ENCODE peak calls at places on chromosome 19, in seven cellular contexts. One of them, this sample, is unnamed.

GRCh38 chr19:648904-649733 is 9.4 kb downstream of the FGF22 start:
- DNase-seq in Karpas-422: no peak
- DNase-seq in GM23338: no peak
- DNase-seq in hepatocyte: no peak
- DNase-seq in GM23248: no peak
- DNase-seq in SK-N-SH: no peak
- DNase-seq in PC-9: no peak
- DNase-seq in this sample: no peak

GRCh38 chr19:4009990-4010807 is 2.7 kb downstream of the PIAS4 start:
- DNase-seq in GM23248: peak; percentile 24
- DNase-seq in Karpas-422: no peak
- DNase-seq in GM23338: no peak
- DNase-seq in SK-N-SH: peak; percentile 6
- DNase-seq in PC-9: no peak
- DNase-seq in hepatocyte: peak; percentile 21
- DNase-seq in this sample: no peak

GRCh38 chr19:43741075-43741840 is 13.5 kb downstream of the SMG9 start:
- DNase-seq in hepatocyte: no peak
- DNase-seq in GM23338: no peak
- DNase-seq in PC-9: no peak
- DNase-seq in SK-N-SH: no peak
- DNase-seq in Karpas-422: no peak
- DNase-seq in GM23248: no peak
- DNase-seq in this sample: no peak

GRCh38 chr19:43574424-43575155 is 737 bp downstream of the XRCC1 start:
- DNase-seq in GM23248: peak; percentile 60
- DNase-seq in PC-9: peak; percentile 13
- DNase-seq in GM23338: no peak
- DNase-seq in hepatocyte: no peak
- DNase-seq in Karpas-422: peak; percentile 55
- DNase-seq in SK-N-SH: no peak
- DNase-seq in this sample: no peak

GRCh38 chr19:11452814-11453335 is 17.4 kb downstream of the PRKCSH start:
- DNase-seq in SK-N-SH: peak; percentile 51
- DNase-seq in PC-9: no peak
- DNase-seq in hepatocyte: no peak
- DNase-seq in GM23338: no peak
- DNase-seq in GM23248: no peak
- DNase-seq in Karpas-422: no peak
- DNase-seq in this sample: no peak

GRCh38 chr19:4130635-4131438 is 6.9 kb upstream of the MAP2K2 start:
- DNase-seq in SK-N-SH: no peak
- DNase-seq in GM23338: no peak
- DNase-seq in hepatocyte: peak; percentile 76
- DNase-seq in GM23248: peak; percentile 71
- DNase-seq in Karpas-422: no peak
- DNase-seq in PC-9: peak; percentile 46
- DNase-seq in this sample: no peak

GRCh38 chr19:40599331-40600085 is 1.7 kb upstream of the LTBP4 start:
- DNase-seq in hepatocyte: no peak
- DNase-seq in SK-N-SH: no peak
- DNase-seq in PC-9: no peak
- DNase-seq in GM23248: no peak
- DNase-seq in Karpas-422: no peak
- DNase-seq in GM23338: peak; percentile 51
- DNase-seq in this sample: no peak

GRCh38 chr19:10112895-10113591 is 1.6 kb downstream of the P2RY11 start:
- DNase-seq in GM23248: peak; percentile 75
- DNase-seq in GM23338: peak; percentile 89
- DNase-seq in PC-9: no peak
- DNase-seq in Karpas-422: peak; percentile 90
- DNase-seq in hepatocyte: peak; percentile 68
- DNase-seq in SK-N-SH: peak; percentile 75
- DNase-seq in this sample: peak; percentile 73

GRCh38 chr19:4512070-4512469 is 6.2 kb downstream of the PLIN4 start:
- DNase-seq in GM23248: no peak
- DNase-seq in hepatocyte: no peak
- DNase-seq in PC-9: no peak
- DNase-seq in GM23338: no peak
- DNase-seq in SK-N-SH: no peak
- DNase-seq in Karpas-422: no peak
- DNase-seq in this sample: no peak

GRCh38 chr19:2711175-2711936 is 8.9 kb upstream of the GNG7 start:
- DNase-seq in hepatocyte: no peak
- DNase-seq in GM23338: no peak
- DNase-seq in PC-9: no peak
- DNase-seq in GM23248: peak; percentile 84
- DNase-seq in SK-N-SH: no peak
- DNase-seq in Karpas-422: no peak
- DNase-seq in this sample: peak; percentile 48

GRCh38 chr19:6209233-6209632 is 70.5 kb downstream of the MLLT1 start:
- DNase-seq in Karpas-422: no peak
- DNase-seq in GM23248: no peak
- DNase-seq in GM23338: no peak
- DNase-seq in PC-9: no peak
- DNase-seq in SK-N-SH: no peak
- DNase-seq in hepatocyte: no peak
- DNase-seq in this sample: no peak

GRCh38 chr19:45443462-45444317 is 20.0 kb upstream of the ERCC1 start:
- DNase-seq in SK-N-SH: peak; percentile 97
- DNase-seq in GM23338: peak; percentile 99
- DNase-seq in hepatocyte: peak; percentile 98
- DNase-seq in GM23248: peak; percentile 97
- DNase-seq in Karpas-422: peak; percentile 95
- DNase-seq in PC-9: peak; percentile 99
- DNase-seq in this sample: peak; percentile 43

GRCh38 chr19:49282184-49282583 is 42.8 kb downstream of the SLC6A16 start:
- DNase-seq in GM23338: no peak
- DNase-seq in SK-N-SH: no peak
- DNase-seq in GM23248: no peak
- DNase-seq in PC-9: no peak
- DNase-seq in hepatocyte: no peak
- DNase-seq in Karpas-422: no peak
- DNase-seq in this sample: no peak

GRCh38 chr19:47186337-47187022 is 44.5 kb downstream of the BBC3 start:
- DNase-seq in GM23338: no peak
- DNase-seq in GM23248: no peak
- DNase-seq in hepatocyte: no peak
- DNase-seq in Karpas-422: no peak
- DNase-seq in PC-9: no peak
- DNase-seq in SK-N-SH: peak; percentile 41
- DNase-seq in this sample: no peak

GRCh38 chr19:36111200-36111539 is 227 bp downstream of the OVOL3 start:
- DNase-seq in SK-N-SH: no peak
- DNase-seq in GM23248: no peak
- DNase-seq in PC-9: no peak
- DNase-seq in GM23338: no peak
- DNase-seq in Karpas-422: no peak
- DNase-seq in hepatocyte: no peak
- DNase-seq in this sample: no peak

GRCh38 chr19:35048911-35049411 is 7.4 kb downstream of the HPN start:
- DNase-seq in Karpas-422: no peak
- DNase-seq in PC-9: peak; percentile 38
- DNase-seq in GM23248: no peak
- DNase-seq in SK-N-SH: no peak
- DNase-seq in GM23338: no peak
- DNase-seq in hepatocyte: peak; percentile 3
- DNase-seq in this sample: no peak

DNA sequence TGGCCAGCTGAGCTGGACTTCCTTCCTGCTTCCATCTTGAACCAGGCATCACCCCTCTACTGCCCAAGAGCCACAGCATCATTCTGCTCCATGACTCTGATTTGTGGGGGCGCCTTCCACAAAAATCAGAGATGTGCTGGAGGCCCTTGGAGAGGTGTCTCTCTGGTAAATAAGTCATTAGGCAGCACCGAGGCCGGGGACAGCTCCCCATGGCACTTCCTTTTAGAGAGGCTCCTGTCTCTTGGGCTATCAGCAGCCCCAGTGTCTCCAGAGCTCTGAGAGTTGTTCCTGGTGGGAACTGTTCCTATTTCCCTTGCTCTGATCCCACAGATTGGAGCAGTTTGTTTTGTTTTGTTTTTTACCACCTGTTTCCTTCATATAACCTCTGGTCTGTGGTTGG is 19.9 kb downstream of the NWD1 start:
- DNase-seq in PC-9: no peak
- DNase-seq in GM23248: peak; percentile 13
- DNase-seq in SK-N-SH: no peak
- DNase-seq in Karpas-422: peak; percentile 44
- DNase-seq in GM23338: peak; percentile 65
- DNase-seq in hepatocyte: no peak
- DNase-seq in this sample: no peak
- H3K9me2 ChIP-seq in PC-9: no peaks in the 10 kb centered on the region
- H3K9me2 ChIP-seq in GM23248: no peaks in the 10 kb centered on the region
- H3K9me2 ChIP-seq in SK-N-SH: no peaks in the 10 kb centered on the region
- H3K9me2 ChIP-seq in Karpas-422: no peaks in the 10 kb centered on the region
- H3K9me2 ChIP-seq in GM23338: no peaks in the 10 kb centered on the region
- H3K9me2 ChIP-seq in hepatocyte: no peaks in the 10 kb centered on the region
- H3K9me2 ChIP-seq in this sample: no peaks in the 10 kb centered on the region

GRCh38 chr19:41921280-41922219 is 6.7 kb downstream of the ERFL start:
- DNase-seq in hepatocyte: no peak
- DNase-seq in GM23338: no peak
- DNase-seq in PC-9: no peak
- DNase-seq in SK-N-SH: no peak
- DNase-seq in Karpas-422: peak; percentile 51
- DNase-seq in GM23248: no peak
- DNase-seq in this sample: no peak

GRCh38 chr19:41922585-41922984 is 5.7 kb downstream of the ERFL start:
- DNase-seq in SK-N-SH: no peak
- DNase-seq in PC-9: no peak
- DNase-seq in hepatocyte: no peak
- DNase-seq in Karpas-422: no peak
- DNase-seq in GM23248: no peak
- DNase-seq in GM23338: no peak
- DNase-seq in this sample: no peak

GRCh38 chr19:41922220-41922576 is 6.1 kb downstream of the ERFL start:
- DNase-seq in GM23248: no peak
- DNase-seq in hepatocyte: no peak
- DNase-seq in Karpas-422: no peak
- DNase-seq in SK-N-SH: no peak
- DNase-seq in GM23338: no peak
- DNase-seq in PC-9: no peak
- DNase-seq in this sample: no peak

GRCh38 chr19:41924151-41925145 is 3.8 kb downstream of the ERFL start:
- DNase-seq in GM23248: no peak
- DNase-seq in Karpas-422: no peak
- DNase-seq in SK-N-SH: no peak
- DNase-seq in GM23338: peak; percentile 0
- DNase-seq in PC-9: no peak
- DNase-seq in hepatocyte: no peak
- DNase-seq in this sample: no peak

DNA sequence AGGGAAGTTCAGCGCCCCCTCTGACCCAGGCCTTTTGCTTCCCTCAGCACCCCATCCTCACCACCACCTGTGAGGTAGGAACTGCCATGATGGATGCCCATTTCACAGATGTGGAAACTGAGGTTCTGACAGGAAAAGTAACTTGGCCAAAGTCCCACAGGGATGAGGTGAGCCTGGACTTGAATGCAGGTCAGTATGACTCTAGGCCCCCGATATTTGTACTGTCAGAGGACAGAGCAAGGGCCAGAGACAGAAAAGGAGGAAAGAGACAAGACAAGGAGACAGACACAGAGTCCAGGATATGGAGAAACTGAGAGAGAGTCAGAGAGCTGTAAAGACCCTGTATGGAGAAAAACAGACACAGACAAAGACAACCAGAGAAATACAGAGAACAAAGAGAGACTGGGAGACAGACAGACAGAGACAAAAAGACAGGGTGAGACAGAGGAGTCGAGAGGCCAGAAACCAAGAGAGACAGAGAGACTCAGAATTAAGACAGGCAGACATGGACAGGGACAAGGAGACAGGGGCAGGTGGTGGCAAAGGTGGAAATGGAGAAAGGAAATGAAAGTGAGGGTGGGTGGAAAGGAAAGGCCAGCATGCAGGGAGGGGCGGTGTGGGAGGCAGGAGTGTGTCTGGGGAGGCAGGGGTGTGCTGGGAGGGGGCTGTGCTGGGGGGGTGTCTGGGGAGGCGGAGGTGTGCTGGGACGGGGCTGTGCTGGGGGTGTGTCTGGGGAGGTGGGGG is 5.0 kb downstream of the ERFL start:
- DNase-seq in SK-N-SH: no peak
- DNase-seq in GM23248: no peak
- DNase-seq in hepatocyte: no peak
- DNase-seq in PC-9: no peak
- DNase-seq in Karpas-422: no peak
- DNase-seq in GM23338: no peak
- DNase-seq in this sample: no peak
- H3K9me2 ChIP-seq in SK-N-SH: no peaks in the 10 kb centered on the region
- H3K9me2 ChIP-seq in GM23248: no peaks in the 10 kb centered on the region
- H3K9me2 ChIP-seq in hepatocyte: no peaks in the 10 kb centered on the region
- H3K9me2 ChIP-seq in PC-9: no peaks in the 10 kb centered on the region
- H3K9me2 ChIP-seq in Karpas-422: no peaks in the 10 kb centered on the region
- H3K9me2 ChIP-seq in GM23338: no peaks in the 10 kb centered on the region
- H3K9me2 ChIP-seq in this sample: no peaks in the 10 kb centered on the region

DNA sequence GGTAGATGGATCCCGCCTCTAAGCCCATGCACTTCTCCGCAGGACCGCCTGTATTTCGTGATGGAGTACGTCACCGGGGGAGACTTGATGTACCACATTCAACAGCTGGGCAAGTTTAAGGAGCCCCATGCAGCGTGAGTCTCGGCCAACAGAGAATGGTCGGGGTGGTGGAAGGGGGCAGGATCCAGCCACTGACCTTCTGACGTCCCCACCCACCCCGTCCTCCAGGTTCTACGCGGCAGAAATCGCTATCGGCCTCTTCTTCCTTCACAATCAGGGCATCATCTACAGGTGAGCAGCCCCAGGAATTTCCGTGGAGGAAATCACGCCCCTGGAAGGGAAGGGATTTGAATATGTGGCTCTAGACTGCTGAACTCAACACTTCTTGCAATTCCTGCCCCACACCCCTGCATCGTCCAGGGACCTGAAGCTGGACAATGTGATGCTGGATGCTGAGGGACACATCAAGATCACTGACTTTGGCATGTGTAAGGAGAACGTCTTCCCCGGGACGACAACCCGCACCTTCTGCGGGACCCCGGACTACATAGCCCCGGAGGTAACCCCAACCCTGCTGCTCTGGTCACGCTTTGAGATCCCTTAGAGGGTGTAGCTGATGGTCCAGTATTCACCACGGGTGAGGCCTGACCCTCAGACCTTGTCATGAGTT is 8.8 kb upstream of the CACNG7 start:
- DNase-seq in hepatocyte: peak; percentile 1
- DNase-seq in GM23338: no peak
- DNase-seq in Karpas-422: no peak
- DNase-seq in SK-N-SH: no peak
- DNase-seq in PC-9: no peak
- DNase-seq in GM23248: no peak
- DNase-seq in this sample: no peak
- H3K9me2 ChIP-seq in hepatocyte: no peaks in the 10 kb centered on the region
- H3K9me2 ChIP-seq in GM23338: no peaks in the 10 kb centered on the region
- H3K9me2 ChIP-seq in Karpas-422: no peaks in the 10 kb centered on the region
- H3K9me2 ChIP-seq in SK-N-SH: no peaks in the 10 kb centered on the region
- H3K9me2 ChIP-seq in PC-9: no peaks in the 10 kb centered on the region
- H3K9me2 ChIP-seq in GM23248: no peaks in the 10 kb centered on the region
- H3K9me2 ChIP-seq in this sample: no peaks in the 10 kb centered on the region

DNA sequence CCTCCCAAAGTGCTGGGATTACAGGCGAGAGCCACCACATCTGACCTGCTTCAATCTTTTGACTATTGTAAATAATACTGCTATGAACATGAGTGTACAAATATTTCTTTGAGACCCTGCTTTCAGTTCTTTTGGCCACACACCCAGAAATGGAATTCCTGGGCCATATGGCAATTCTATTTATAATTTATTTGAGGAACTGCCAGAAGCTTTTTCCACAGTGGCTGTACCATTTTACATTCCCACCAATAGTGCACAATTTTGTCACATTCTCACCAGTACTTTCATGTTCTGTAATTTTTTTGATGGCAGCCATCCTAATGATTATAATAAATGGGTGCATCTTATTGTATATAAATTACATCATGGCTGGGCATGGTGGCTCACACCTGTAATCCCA is 13.7 kb upstream of the FCER2 start:
- DNase-seq in Karpas-422: no peak
- DNase-seq in GM23338: no peak
- DNase-seq in PC-9: no peak
- DNase-seq in hepatocyte: no peak
- DNase-seq in GM23248: no peak
- DNase-seq in SK-N-SH: no peak
- DNase-seq in this sample: no peak
- H3K9me2 ChIP-seq in Karpas-422: no peaks in the 10 kb centered on the region
- H3K9me2 ChIP-seq in GM23338: no peaks in the 10 kb centered on the region
- H3K9me2 ChIP-seq in PC-9: no peaks in the 10 kb centered on the region
- H3K9me2 ChIP-seq in hepatocyte: no peaks in the 10 kb centered on the region
- H3K9me2 ChIP-seq in GM23248: no peaks in the 10 kb centered on the region
- H3K9me2 ChIP-seq in SK-N-SH: no peaks in the 10 kb centered on the region
- H3K9me2 ChIP-seq in this sample: no peaks in the 10 kb centered on the region